ENCODE peak calls at places on chromosomes 3 and 15, in eight cellular contexts. X, P, V, A, K, N, J and C are unnamed samples.
A peak's percentile ranks its signal among the peaks of the same experiment; 100 is the strongest.

GRCh38 chr3:76034652-76035051 is 249.3 kb upstream of the ZNF717 start:
- DNase-seq in X (no peak), P (no peak), V (no peak), A (no peak), K (no peak), N (no peak), J (no peak), C (no peak)

GRCh38 chr3:23712656-23713559 is 92.8 kb upstream of the UBE2E1 start:
- DNase-seq in X (peak; percentile 58), P (peak; percentile 55), V (no peak), A (no peak), K (no peak), N (peak; percentile 96), J (peak; percentile 93), C (no peak)

GRCh38 chr3:179308006-179308405 is 14.8 kb upstream of the ZNF639 start:
- DNase-seq in X (no peak), P (no peak), V (no peak), A (no peak), K (no peak), N (peak; percentile 10), J (no peak), C (no peak)

GRCh38 chr3:28940530-28940929 is 340.3 kb upstream of the RBMS3 start:
- DNase-seq in X (no peak), P (peak; percentile 48), V (no peak), A (peak; percentile 69), K (no peak), N (peak; percentile 92), J (peak; percentile 98), C (peak; percentile 50)

GRCh38 chr3:62135731-62136130 is 237.6 kb downstream of the FEZF2 start:
- DNase-seq in X (peak; percentile 28), P (no peak), V (no peak), A (no peak), K (no peak), N (no peak), J (no peak), C (no peak)

GRCh38 chr15:50247819-50248650 is 17.5 kb downstream of the HDC start:
- DNase-seq in X (no peak), P (no peak), V (no peak), A (peak; percentile 7), K (peak; percentile 45), N (no peak), J (no peak), C (no peak)

GRCh38 chr3:52065264-52065756 is 8.9 kb upstream of the DUSP7 start:
- DNase-seq in X (no peak), P (no peak), V (peak; percentile 46), A (no peak), K (no peak), N (no peak), J (no peak), C (no peak)

GRCh38 chr3:53137835-53138446 is 7.7 kb upstream of the RFT1 start:
- DNase-seq in X (no peak), P (no peak), V (no peak), A (no peak), K (no peak), N (peak; percentile 50), J (no peak), C (no peak)

GRCh38 chr3:18290130-18290529 is 135.0 kb downstream of the SATB1 start:
- DNase-seq in X (no peak), P (no peak), V (no peak), A (no peak), K (no peak), N (no peak), J (no peak), C (no peak)

GRCh38 chr15:69394556-69395282 is 19.4 kb upstream of the KIF23 start:
- DNase-seq in X (peak; percentile 88), P (peak; percentile 94), V (peak; percentile 87), A (peak; percentile 68), K (peak; percentile 74), N (peak; percentile 64), J (peak; percentile 52), C (peak; percentile 70)

GRCh38 chr3:61901481-61901880 is 340.1 kb downstream of the PTPRG start:
- DNase-seq in X (no peak), P (no peak), V (no peak), A (no peak), K (no peak), N (no peak), J (no peak), C (no peak)

GRCh38 chr15:31554261-31554660 is 227.6 kb downstream of the KLF13 start:
- DNase-seq in X (no peak), P (peak; percentile 64), V (peak; percentile 72), A (no peak), K (no peak), N (peak; percentile 94), J (peak; percentile 92), C (peak; percentile 58)

GRCh38 chr15:71493526-71493925 is 316.8 kb upstream of the NR2E3 start:
- DNase-seq in X (no peak), P (no peak), V (no peak), A (no peak), K (no peak), N (no peak), J (no peak), C (no peak)

GRCh38 chr3:142663865-142664264 is 60.0 kb upstream of the TRPC1 start:
- DNase-seq in X (no peak), P (no peak), V (no peak), A (no peak), K (no peak), N (no peak), J (no peak), C (no peak)

GRCh38 chr15:93708721-93709120 is 522.6 kb upstream of the MCTP2 start:
- DNase-seq in X (no peak), P (no peak), V (no peak), A (no peak), K (no peak), N (no peak), J (no peak), C (no peak)

GRCh38 chr3:24683511-24684384 is 189.1 kb upstream of the THRB start:
- DNase-seq in X (peak; percentile 40), P (no peak), V (no peak), A (peak; percentile 66), K (no peak), N (peak; percentile 63), J (peak; percentile 56), C (no peak)

GRCh38 chr3:51945031-51945840 is 3.1 kb downstream of the PARP3 start:
- DNase-seq in X (no peak), P (no peak), V (no peak), A (no peak), K (no peak), N (no peak), J (no peak), C (peak; percentile 62)

GRCh38 chr3:195005251-195005620 is 265.7 kb downstream of the XXYLT1 start:
- DNase-seq in X (no peak), P (no peak), V (no peak), A (no peak), K (no peak), N (no peak), J (no peak), C (no peak)

GRCh38 chr3:138118863-138119766 is 3.7 kb upstream of the DZIP1L start:
- DNase-seq in X (peak; percentile 77), P (peak; percentile 84), V (peak; percentile 57), A (peak; percentile 65), K (peak; percentile 13), N (peak; percentile 73), J (peak; percentile 56), C (peak; percentile 88)

GRCh38 chr15:84840255-84840654 is 23.1 kb downstream of the ALPK3 start:
- DNase-seq in X (no peak), P (no peak), V (no peak), A (no peak), K (no peak), N (no peak), J (no peak), C (no peak)

GRCh38 chr3:173986861-173987410 is 589.4 kb downstream of the NLGN1 start:
- DNase-seq in X (no peak), P (no peak), V (no peak), A (no peak), K (no peak), N (no peak), J (no peak), C (no peak)

GRCh38 chr3:188259191-188259590 is 105.2 kb downstream of the LPP start:
- DNase-seq in X (no peak), P (no peak), V (no peak), A (no peak), K (no peak), N (no peak), J (no peak), C (no peak)

GRCh38 chr3:188262488-188262887 is 108.5 kb downstream of the LPP start:
- DNase-seq in X (no peak), P (no peak), V (no peak), A (no peak), K (no peak), N (no peak), J (no peak), C (no peak)

GRCh38 chr3:188262913-188263683 is 109.1 kb downstream of the LPP start:
- DNase-seq in X (no peak), P (no peak), V (no peak), A (peak; percentile 73), K (no peak), N (peak; percentile 83), J (peak; percentile 95), C (peak; percentile 85)

GRCh38 chr3:188259611-188260010 is 105.7 kb downstream of the LPP start:
- DNase-seq in X (no peak), P (no peak), V (no peak), A (no peak), K (no peak), N (no peak), J (no peak), C (no peak)

DNA sequence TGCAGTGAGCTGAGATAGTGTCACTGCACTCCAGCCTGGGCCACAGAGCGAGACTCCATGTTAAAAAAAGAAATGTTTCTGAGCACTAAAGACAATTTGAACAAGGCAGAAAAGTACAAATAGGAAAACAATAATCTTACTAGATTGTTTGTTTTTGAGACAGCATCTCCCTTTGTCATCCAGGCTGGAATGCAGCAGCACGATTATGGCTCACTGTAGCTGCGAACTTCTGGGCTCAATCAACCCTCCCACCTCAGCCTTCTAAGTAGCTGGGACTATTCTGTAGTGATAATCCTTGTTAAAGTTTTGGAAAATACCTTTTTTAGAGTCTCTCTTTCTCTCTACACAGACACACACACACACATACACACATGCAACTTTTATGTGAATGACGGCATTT is 107.1 kb downstream of the LPP start:
- DNase-seq in X (no peak), P (no peak), V (no peak), A (peak; percentile 49), K (no peak), N (no peak), J (no peak), C (no peak)
- H3K4me1 ChIP-seq in X (peaks cover 36% of the 10 kb centered on the region), P (peaks cover 19% of the 10 kb centered on the region), V (peaks cover 72% of the 10 kb centered on the region), A (peaks cover 91% of the 10 kb centered on the region), K (no peaks in the 10 kb centered on the region), N (peaks cover 36% of the 10 kb centered on the region), J (peaks cover 23% of the 10 kb centered on the region), C (peaks cover 69% of the 10 kb centered on the region)

GRCh38 chr15:25208735-25209134 is 230.1 kb downstream of the UBE3A start:
- DNase-seq in X (no peak), P (no peak), V (no peak), A (no peak), K (no peak), N (no peak), J (no peak), C (no peak)
- H3K9me3 ChIP-seq in X (no peaks in the 10 kb centered on the region), P (peaks cover 10% of the 10 kb centered on the region), V (peaks cover 86% of the 10 kb centered on the region), A (peaks cover 27% of the 10 kb centered on the region), K (peaks cover 68% of the 10 kb centered on the region), N (peaks cover 78% of the 10 kb centered on the region), J (no peaks in the 10 kb centered on the region), C (no peaks in the 10 kb centered on the region)

GRCh38 chr3:58793938-58794337 is 127.4 kb upstream of the FAM3D start:
- DNase-seq in X (no peak), P (no peak), V (no peak), A (no peak), K (no peak), N (no peak), J (no peak), C (no peak)
- H3K4me1 ChIP-seq in X (no peaks in the 10 kb centered on the region), P (no peaks in the 10 kb centered on the region), V (no peaks in the 10 kb centered on the region), A (no peaks in the 10 kb centered on the region), K (no peaks in the 10 kb centered on the region), N (no peaks in the 10 kb centered on the region), J (no peaks in the 10 kb centered on the region), C (no peaks in the 10 kb centered on the region)

GRCh38 chr3:73365756-73366397 is 258.9 kb downstream of the PDZRN3 start:
- DNase-seq in X (no peak), P (peak; percentile 81), V (peak; percentile 62), A (no peak), K (no peak), N (peak; percentile 71), J (peak; percentile 76), C (peak; percentile 73)
- H3K9me3 ChIP-seq in X (no peaks in the 10 kb centered on the region), P (no peaks in the 10 kb centered on the region), V (peaks cover 4% of the 10 kb centered on the region), A (no peaks in the 10 kb centered on the region), K (no peaks in the 10 kb centered on the region), N (no peaks in the 10 kb centered on the region), J (no peaks in the 10 kb centered on the region), C (no peaks in the 10 kb centered on the region)